ENCODE peak calls at places on chromosomes 13 and 19, in nine cellular contexts. U is K562, Q is tibial nerve, Z is cardiac fibroblast, E is MM.1S, F is thyroid gland, G is colonic mucosa, L is lower leg skin, K is fibroblast of lung. O is an unnamed sample.
A peak's percentile ranks its signal among the peaks of the same experiment; 100 is the strongest.

GRCh38 chr13:100100115-100100879 is 11.4 kb downstream of the PCCA start:
- DNase-seq in L (no peak), Z (peak; percentile 67), Q (no peak), K (peak; percentile 89), F (peak; percentile 69), U (no peak), E (no peak), G (peak; percentile 65), O (no peak)

GRCh38 chr19:55642153-55643002 is 1.1 kb upstream of the ZNF581 start:
- DNase-seq in L (no peak), Q (no peak), U (peak; percentile 28), K (peak; percentile 43), G (peak; percentile 57), E (peak; percentile 33), F (peak; percentile 36), Z (peak; percentile 36), O (peak; percentile 59)

GRCh38 chr19:35756373-35757230 is at the start of gene HSPB6:
- DNase-seq in G (peak; percentile 51), Q (peak; percentile 49), K (peak; percentile 71), Z (peak; percentile 83), L (no peak), U (no peak), E (no peak), F (peak; percentile 12), O (peak; percentile 23)

GRCh38 chr19:30535011-30535410 is 162.8 kb downstream of the ZNF536 start:
- DNase-seq in L (no peak), Z (no peak), G (no peak), Q (no peak), F (no peak), K (no peak), E (no peak), U (no peak), O (no peak)

GRCh38 chr13:99585609-99586008 is 84.3 kb downstream of the TM9SF2 start:
- DNase-seq in F (no peak), U (no peak), K (peak; percentile 9), Z (peak; percentile 49), Q (no peak), E (no peak), L (no peak), G (no peak), O (no peak)

GRCh38 chr19:45472557-45473365 is 5.0 kb downstream of the FOSB start:
- DNase-seq in K (no peak), U (no peak), Z (no peak), G (no peak), Q (no peak), L (no peak), F (peak; percentile 26), E (no peak), O (no peak)

GRCh38 chr13:111304041-111304544 is 16.3 kb upstream of the TEX29 start:
- DNase-seq in Q (no peak), Z (no peak), U (no peak), G (no peak), L (no peak), K (no peak), F (no peak), E (no peak), O (no peak)

GRCh38 chr13:76799696-76800095 is 86.5 kb downstream of the KCTD12 start:
- DNase-seq in G (no peak), K (no peak), E (no peak), F (no peak), Z (peak; percentile 21), L (no peak), Q (no peak), U (no peak), O (no peak)

GRCh38 chr19:38735257-38735686 is 9.0 kb downstream of the CAPN12 start:
- DNase-seq in Z (no peak), E (no peak), U (peak; percentile 63), K (no peak), Q (no peak), L (peak; percentile 22), F (no peak), G (peak; percentile 62), O (peak; percentile 50)

GRCh38 chr19:19610376-19611240 is 7.9 kb downstream of the PBX4 start:
- DNase-seq in Q (no peak), K (no peak), E (no peak), U (no peak), F (peak; percentile 71), L (no peak), G (no peak), Z (no peak), O (no peak)

GRCh38 chr19:53881482-53882390 is at the start of gene PRKCG:
- DNase-seq in U (peak; percentile 68), F (peak; percentile 12), L (no peak), E (no peak), G (peak; percentile 52), K (no peak), Q (no peak), Z (no peak), O (peak; percentile 70)

GRCh38 chr19:23916991-23917390 is 2.3 kb downstream of the ZNF726 start:
- DNase-seq in Z (peak; percentile 52), U (no peak), K (peak; percentile 18), E (no peak), F (peak; percentile 4), G (no peak), Q (no peak), L (no peak), O (no peak)

GRCh38 chr13:60226507-60226906 is 62.8 kb upstream of the DIAPH3 start:
- DNase-seq in Q (no peak), U (peak; percentile 8), G (no peak), F (no peak), K (peak; percentile 14), E (no peak), L (no peak), Z (peak; percentile 51), O (peak; percentile 15)

GRCh38 chr19:32337176-32337808 is 8.1 kb upstream of the ZNF507 start:
- DNase-seq in G (no peak), U (no peak), K (no peak), F (no peak), Q (no peak), E (no peak), Z (peak; percentile 8), L (no peak), O (no peak)

GRCh38 chr13:48429036-48429435 is 16.1 kb upstream of the LPAR6 start:
- DNase-seq in L (no peak), E (no peak), K (no peak), U (no peak), G (no peak), F (no peak), Q (no peak), Z (no peak), O (no peak)

GRCh38 chr13:18714889-18715288 is 466.7 kb downstream of the TUBA3C start:
- DNase-seq in K (no peak), F (no peak), Z (no peak), U (no peak), G (no peak), Q (no peak), E (no peak), L (no peak), O (no peak)

GRCh38 chr13:107927557-107927956 is 287.8 kb downstream of the LIG4 start:
- DNase-seq in F (no peak), E (no peak), U (no peak), K (no peak), Z (no peak), Q (no peak), L (no peak), G (no peak), O (no peak)

GRCh38 chr13:107928762-107929161 is 286.6 kb downstream of the LIG4 start:
- DNase-seq in Z (no peak), Q (no peak), F (no peak), U (no peak), G (no peak), K (no peak), E (no peak), L (no peak), O (no peak)
- TF ChIP-seq CTCF in Z (no peak), Q (no peak), F (no peak), U (no peak), G (no peak), K (no peak), E (no peak), L (no peak), O (no peak)

GRCh38 chr13:44383945-44384344 is 10.3 kb downstream of the SERP2 start:
- DNase-seq in F (no peak), L (no peak), K (no peak), E (no peak), G (no peak), Q (no peak), Z (no peak), U (no peak), O (no peak)
- TF ChIP-seq CTCF in F (no peak), L (no peak), K (no peak), E (no peak), G (no peak), Q (no peak), Z (no peak), U (no peak), O (no peak)

DNA sequence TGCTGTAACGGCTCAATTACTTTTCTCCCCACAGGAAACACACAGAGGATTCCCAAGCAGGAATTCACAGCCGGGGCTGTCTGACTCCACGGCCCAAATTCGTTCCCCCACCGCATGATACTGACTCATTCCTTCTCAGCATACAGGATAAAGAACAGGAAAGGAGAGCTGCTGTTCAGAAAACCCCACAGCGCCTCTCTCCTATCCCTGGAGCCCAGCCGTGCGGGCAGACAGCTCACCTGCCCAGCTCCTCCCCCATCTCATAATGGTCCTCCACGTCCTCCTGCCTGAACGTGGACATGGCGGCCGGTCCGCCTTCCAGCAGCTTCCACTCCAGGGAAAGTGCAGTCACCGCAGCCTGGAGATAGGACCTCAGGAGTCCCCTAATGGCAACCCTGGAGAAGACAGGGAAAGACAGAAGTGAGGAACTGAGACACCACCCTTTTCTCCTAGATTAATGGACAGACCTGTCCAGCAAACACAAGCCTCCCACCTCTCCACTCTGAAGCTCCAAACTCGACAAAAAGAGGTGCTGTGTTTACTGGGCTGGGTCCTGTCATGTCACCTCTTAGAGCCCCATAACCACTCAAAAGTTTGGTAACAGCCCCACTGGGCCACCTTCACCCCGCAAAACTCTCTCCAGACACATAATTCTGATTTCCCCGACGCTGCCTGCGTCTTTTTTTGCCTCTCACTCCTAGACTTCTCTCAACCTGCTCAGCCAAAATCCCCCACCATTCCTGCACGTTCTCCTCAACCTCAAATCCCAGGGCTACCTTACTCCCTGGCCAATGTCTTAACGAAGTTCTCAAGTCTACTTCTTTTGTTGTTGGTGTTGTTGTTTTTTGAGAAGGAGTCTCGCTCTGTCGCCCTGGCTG is 1.2 kb downstream of the DAPK3 start:
- DNase-seq in G (no peak), U (no peak), Z (peak; percentile 92), Q (no peak), K (peak; percentile 91), E (peak; percentile 5), L (peak; percentile 31), F (no peak), O (no peak)
- TF ChIP-seq CTCF in G (no peak), U (peak; percentile 49), Z (peak; percentile 40), Q (no peak), K (peak; percentile 22), E (no peak), L (no peak), F (no peak), O (no peak)

DNA sequence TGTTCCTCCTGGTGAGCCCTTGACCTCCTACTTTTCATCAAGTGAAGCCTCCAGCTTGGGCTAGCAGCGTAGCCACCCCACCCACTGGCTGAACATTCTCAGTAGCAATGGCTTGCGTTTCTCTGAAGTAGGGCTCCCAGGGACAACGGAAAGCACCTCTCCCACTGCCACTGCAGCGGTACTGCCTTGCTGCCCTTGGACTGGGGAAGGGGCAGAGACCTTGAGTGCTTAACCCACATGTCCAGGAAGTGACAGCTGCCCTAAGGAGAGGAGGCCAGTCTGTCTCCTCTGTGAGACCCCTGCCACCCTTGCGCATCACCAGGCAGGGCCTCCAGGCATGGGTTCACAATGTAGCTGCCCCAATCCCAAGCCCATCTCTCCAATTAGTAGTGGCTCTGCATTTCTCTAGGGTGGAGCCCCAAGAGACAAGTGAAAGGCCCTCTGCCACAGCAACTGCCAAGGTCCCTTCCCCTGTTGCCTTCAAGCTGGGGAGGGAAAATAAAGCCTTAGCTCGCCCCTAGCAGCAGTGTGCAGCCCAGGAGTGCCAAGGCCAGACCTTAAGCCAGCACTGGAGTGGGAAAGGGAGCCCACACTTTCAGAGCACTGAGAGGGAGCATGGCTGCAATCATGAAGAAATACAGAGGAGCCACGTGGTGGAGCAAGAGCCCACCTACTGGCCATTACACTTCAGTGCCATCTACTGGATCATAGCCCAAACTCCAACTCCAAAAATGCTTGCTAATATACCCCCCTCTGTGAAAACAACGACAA is 175.9 kb upstream of the TRPC4 start:
- DNase-seq in E (peak; percentile 33), U (peak; percentile 16), F (no peak), G (no peak), L (no peak), Q (no peak), Z (peak; percentile 69), K (peak; percentile 27), O (no peak)
- TF ChIP-seq CTCF in E (peak; percentile 58), U (peak; percentile 64), F (no peak), G (no peak), L (no peak), Q (no peak), Z (peak; percentile 69), K (peak; percentile 60), O (no peak)

O was measured in activated CD8-positive, alpha-beta T cell treated with anti-CD3 and anti-CD28 coated beads for 36 hours.